ENCODE peak calls at places on chromosome 1, in seven cellular contexts. Y is NCI-H1105; U is anterior cingulate cortex; J is activated CD4-positive, alpha-beta T cell treated with anti-CD3 and anti-CD28 coated beads, Interleukin-2, amount 50 U/mL, for 48 hours; T is stimulated activated CD4-positive, alpha-beta T cell treated with anti-CD3 and anti-CD28 coated beads, Interleukin-2, amount 100 ng/mL, for 48 hours; Q is AG08396; V is non-pigmented ciliary epithelial cell. I is an unnamed sample.

GRCh38 chr1:68128157-68128556 is 77.7 kb upstream of the DIRAS3 start:
- DNase-seq in V (peak; percentile 68), Q (no peak), J (no peak), U (no peak), T (no peak), Y (no peak), I (peak; percentile 18)

GRCh38 chr1:77282866-77283539 is 1.2 kb downstream of the AK5 start:
- DNase-seq in J (peak; percentile 25), T (no peak), Q (peak; percentile 29), U (peak; percentile 18), Y (peak; percentile 13), V (no peak), I (peak; percentile 47)

GRCh38 chr1:93081716-93082115 is 2.6 kb downstream of the MTF2 start:
- DNase-seq in Y (no peak), V (peak; percentile 73), T (no peak), J (no peak), Q (peak; percentile 62), U (no peak), I (peak; percentile 17)

GRCh38 chr1:153775432-153776311 is 465 bp downstream of the SLC27A3 start:
- DNase-seq in Y (peak; percentile 85), Q (peak; percentile 70), J (peak; percentile 69), T (peak; percentile 46), U (no peak), V (no peak), I (peak; percentile 95)

GRCh38 chr1:19569786-19570185 is 74.3 kb upstream of the NBL1 start:
- DNase-seq in V (no peak), J (no peak), Y (no peak), T (no peak), Q (no peak), U (no peak), I (no peak)

GRCh38 chr1:12179111-12179519 is 12.3 kb downstream of the TNFRSF1B start:
- DNase-seq in V (peak; percentile 47), Q (peak; percentile 72), U (no peak), Y (no peak), J (peak; percentile 80), T (peak; percentile 68), I (peak; percentile 57)

GRCh38 chr1:111944121-111944785 is 45.2 kb downstream of the KCND3 start:
- DNase-seq in V (no peak), Y (no peak), Q (no peak), T (no peak), J (no peak), U (no peak), I (peak; percentile 56)

GRCh38 chr1:179337942-179338560 is 27.7 kb upstream of the AXDND1 start:
- DNase-seq in U (no peak), Q (no peak), Y (no peak), V (no peak), T (no peak), J (no peak), I (no peak)

GRCh38 chr1:13793088-13793730 is 93.2 kb downstream of the PRDM2 start:
- DNase-seq in Q (no peak), Y (no peak), T (no peak), U (no peak), V (no peak), J (no peak), I (no peak)